ENCODE peak calls at places on chromosomes 5 and 9, in six cellular contexts. R is WTC11, S is fibroblast of mammary gland, U is NCI-H460, O is frontal cortex, K is nucleus accumbens. H is an unnamed sample.

GRCh38 chr9:114138537-114138936 is 16.8 kb upstream of the COL27A1 start:
- DNase-seq in U (no peak), R (no peak), K (no peak), O (no peak), S (peak), H (no peak)

GRCh38 chr5:142403583-142403982 is 78.8 kb upstream of the SPRY4 start:
- DNase-seq in S (no peak), O (no peak), U (no peak), K (no peak), R (no peak), H (no peak)

GRCh38 chr9:14814229-14814628 is 91.7 kb upstream of the CER1 start:
- DNase-seq in S (no peak), K (no peak), U (no peak), O (no peak), R (no peak), H (no peak)

GRCh38 chr5:146073239-146073900 is 32.0 kb downstream of the PLAC8L1 start:
- DNase-seq in S (no peak), R (peak), K (no peak), U (no peak), O (no peak), H (peak)

GRCh38 chr9:26748449-26749058 is 144.0 kb downstream of the CAAP1 start:
- DNase-seq in S (no peak), O (no peak), U (no peak), K (no peak), R (no peak), H (no peak)

GRCh38 chr9:15160673-15161072 is 146.3 kb downstream of the TTC39B start:
- DNase-seq in R (no peak), K (no peak), O (no peak), U (no peak), S (peak), H (no peak)

GRCh38 chr5:17118631-17119030 is 98.8 kb upstream of the BASP1 start:
- DNase-seq in K (no peak), R (no peak), U (peak), S (peak), O (peak), H (no peak)

GRCh38 chr5:6026766-6027165 is 351.6 kb downstream of the MED10 start:
- DNase-seq in U (no peak), S (peak), O (no peak), K (no peak), R (no peak), H (no peak)

GRCh38 chr9:136474021-136474640 is 8.7 kb downstream of the SEC16A start:
- DNase-seq in R (no peak), O (no peak), S (no peak), K (no peak), U (no peak), H (no peak)

GRCh38 chr5:8693341-8693844 is 824.4 kb downstream of the MTRR start:
- DNase-seq in U (no peak), O (no peak), S (no peak), K (no peak), R (no peak), H (no peak)

GRCh38 chr5:67246108-67246507 is 49.5 kb upstream of the CD180 start:
- DNase-seq in R (no peak), U (peak), S (peak), O (peak), K (no peak), H (no peak)

H was measured in endodermal cell.